ENCODE peak calls at places on chromosome 21, in six cellular contexts. One of them, this sample, is unnamed.

GRCh38 chr21:46118871-46119564 is 21.1 kb downstream of the COL6A2 start:
- DNase-seq in H9: peak
- DNase-seq in omental fat pad: peak
- DNase-seq in heart right ventricle: peak
- DNase-seq in GM12864: no peak
- DNase-seq in MM.1S: no peak
- DNase-seq in this sample: peak

GRCh38 chr21:29187939-29188338 is 57.5 kb downstream of the MAP3K7CL start:
- DNase-seq in H9: no peak
- DNase-seq in heart right ventricle: no peak
- DNase-seq in GM12864: no peak
- DNase-seq in omental fat pad: no peak
- DNase-seq in MM.1S: no peak
- DNase-seq in this sample: no peak

GRCh38 chr21:41258617-41259016 is 58.0 kb upstream of the FAM3B start:
- DNase-seq in MM.1S: no peak
- DNase-seq in heart right ventricle: no peak
- DNase-seq in H9: no peak
- DNase-seq in GM12864: no peak
- DNase-seq in omental fat pad: no peak
- DNase-seq in this sample: no peak

GRCh38 chr21:32499249-32500055 is 85.9 kb downstream of the TCP10L start:
- DNase-seq in omental fat pad: no peak
- DNase-seq in GM12864: no peak
- DNase-seq in H9: no peak
- DNase-seq in heart right ventricle: peak
- DNase-seq in MM.1S: no peak
- DNase-seq in this sample: no peak

GRCh38 chr21:23152130-23152529 is 2153.9 kb downstream of the NCAM2 start:
- DNase-seq in omental fat pad: no peak
- DNase-seq in GM12864: no peak
- DNase-seq in heart right ventricle: no peak
- DNase-seq in H9: no peak
- DNase-seq in MM.1S: no peak
- DNase-seq in this sample: no peak

GRCh38 chr21:15850645-15851044 is 120.9 kb downstream of the USP25 start:
- DNase-seq in H9: no peak
- DNase-seq in heart right ventricle: no peak
- DNase-seq in omental fat pad: no peak
- DNase-seq in MM.1S: no peak
- DNase-seq in GM12864: no peak
- DNase-seq in this sample: no peak

GRCh38 chr21:14684071-14684470 is 138.0 kb upstream of the SAMSN1 start:
- DNase-seq in GM12864: no peak
- DNase-seq in heart right ventricle: no peak
- DNase-seq in H9: no peak
- DNase-seq in MM.1S: no peak
- DNase-seq in omental fat pad: no peak
- DNase-seq in this sample: no peak

GRCh38 chr21:25369524-25370300 is 237.6 kb downstream of the MRPL39 start:
- DNase-seq in MM.1S: no peak
- DNase-seq in GM12864: no peak
- DNase-seq in heart right ventricle: no peak
- DNase-seq in H9: no peak
- DNase-seq in omental fat pad: no peak
- DNase-seq in this sample: no peak

GRCh38 chr21:31476551-31477120 is 132.6 kb upstream of the TIAM1 start:
- DNase-seq in omental fat pad: no peak
- DNase-seq in heart right ventricle: no peak
- DNase-seq in MM.1S: no peak
- DNase-seq in GM12864: no peak
- DNase-seq in H9: no peak
- DNase-seq in this sample: no peak

GRCh38 chr21:20971296-20971921 is 26.8 kb upstream of the NCAM2 start:
- DNase-seq in H9: peak
- DNase-seq in MM.1S: peak
- DNase-seq in heart right ventricle: no peak
- DNase-seq in GM12864: no peak
- DNase-seq in omental fat pad: no peak
- DNase-seq in this sample: no peak

GRCh38 chr21:35084869-35085268 is 35.8 kb upstream of the RUNX1 start:
- DNase-seq in MM.1S: no peak
- DNase-seq in H9: no peak
- DNase-seq in GM12864: no peak
- DNase-seq in omental fat pad: no peak
- DNase-seq in heart right ventricle: no peak
- DNase-seq in this sample: no peak

GRCh38 chr21:26125433-26126167 is 45.0 kb downstream of the APP start:
- DNase-seq in GM12864: no peak
- DNase-seq in omental fat pad: no peak
- DNase-seq in heart right ventricle: no peak
- DNase-seq in H9: no peak
- DNase-seq in MM.1S: no peak
- DNase-seq in this sample: no peak

GRCh38 chr21:34037446-34037845 is 35.9 kb upstream of the MRPS6 start:
- DNase-seq in GM12864: no peak
- DNase-seq in H9: no peak
- DNase-seq in heart right ventricle: no peak
- DNase-seq in MM.1S: no peak
- DNase-seq in omental fat pad: no peak
- DNase-seq in this sample: no peak

GRCh38 chr21:34037009-34037408 is 36.4 kb upstream of the MRPS6 start:
- DNase-seq in omental fat pad: no peak
- DNase-seq in heart right ventricle: no peak
- DNase-seq in MM.1S: no peak
- DNase-seq in H9: no peak
- DNase-seq in GM12864: no peak
- DNase-seq in this sample: no peak

GRCh38 chr21:34035619-34036354 is 37.6 kb upstream of the MRPS6 start:
- DNase-seq in H9: no peak
- DNase-seq in GM12864: no peak
- DNase-seq in MM.1S: no peak
- DNase-seq in heart right ventricle: no peak
- DNase-seq in omental fat pad: no peak
- DNase-seq in this sample: no peak

GRCh38 chr21:34031835-34032370 is 41.5 kb upstream of the MRPS6 start:
- DNase-seq in H9: no peak
- DNase-seq in heart right ventricle: no peak
- DNase-seq in GM12864: no peak
- DNase-seq in MM.1S: peak
- DNase-seq in omental fat pad: no peak
- DNase-seq in this sample: no peak

DNA sequence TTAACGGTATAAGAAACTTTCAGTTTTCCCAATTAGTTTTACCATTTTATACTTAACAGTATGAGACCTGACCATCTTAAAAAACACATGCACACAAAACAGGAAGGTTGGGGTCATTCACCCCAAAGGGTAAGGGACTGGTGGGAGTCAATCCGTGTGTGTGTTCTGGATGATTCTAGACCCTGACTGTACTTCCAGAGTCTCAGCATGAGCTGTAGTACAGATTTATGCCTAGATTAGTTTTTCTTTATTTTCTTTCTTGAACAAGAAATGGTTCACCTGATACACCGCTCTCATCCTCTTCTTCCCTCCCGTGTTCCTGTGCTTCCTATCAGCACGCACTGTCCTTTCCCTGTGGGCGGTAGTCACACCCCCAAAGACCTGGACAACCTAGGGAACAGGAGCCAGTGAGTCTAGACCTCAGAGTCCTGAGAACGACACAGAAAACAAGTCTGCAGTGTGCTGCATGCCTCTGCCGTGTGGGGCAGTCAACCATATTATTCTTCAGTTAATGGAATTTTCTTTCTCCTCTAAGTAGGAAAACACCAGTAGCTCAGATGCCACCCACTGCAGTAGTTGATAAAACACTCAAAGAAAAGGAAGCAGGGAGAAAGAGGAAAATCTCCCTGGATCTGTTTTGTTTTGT is 38.9 kb upstream of the MRPS6 start:
- DNase-seq in GM12864: no peak
- DNase-seq in omental fat pad: no peak
- DNase-seq in heart right ventricle: no peak
- DNase-seq in H9: no peak
- DNase-seq in MM.1S: no peak
- DNase-seq in this sample: no peak
- TF ChIP-seq CTCF in GM12864: peak
- TF ChIP-seq CTCF in omental fat pad: no peak
- TF ChIP-seq CTCF in heart right ventricle: no peak
- TF ChIP-seq CTCF in H9: no peak
- TF ChIP-seq CTCF in MM.1S: no peak
- TF ChIP-seq CTCF in this sample: peak

GRCh38 chr21:44817914-44818635 is at the start of gene SUMO3:
- DNase-seq in heart right ventricle: peak
- DNase-seq in omental fat pad: peak
- DNase-seq in GM12864: peak
- DNase-seq in MM.1S: peak
- DNase-seq in H9: peak
- DNase-seq in this sample: peak
- TF ChIP-seq CTCF in heart right ventricle: peak
- TF ChIP-seq CTCF in omental fat pad: no peak
- TF ChIP-seq CTCF in GM12864: no peak
- TF ChIP-seq CTCF in MM.1S: peak
- TF ChIP-seq CTCF in H9: no peak
- TF ChIP-seq CTCF in this sample: no peak

GRCh38 chr21:38505654-38506523 is 7.6 kb upstream of the ERG start:
- DNase-seq in heart right ventricle: peak
- DNase-seq in MM.1S: peak
- DNase-seq in H9: peak
- DNase-seq in GM12864: no peak
- DNase-seq in omental fat pad: no peak
- DNase-seq in this sample: no peak
- TF ChIP-seq CTCF in heart right ventricle: peak
- TF ChIP-seq CTCF in MM.1S: peak
- TF ChIP-seq CTCF in H9: peak
- TF ChIP-seq CTCF in GM12864: peak
- TF ChIP-seq CTCF in omental fat pad: no peak
- TF ChIP-seq CTCF in this sample: peak

GRCh38 chr21:38843379-38843778 is 37.6 kb downstream of the ETS2 start:
- DNase-seq in H9: no peak
- DNase-seq in MM.1S: no peak
- DNase-seq in omental fat pad: no peak
- DNase-seq in GM12864: no peak
- DNase-seq in heart right ventricle: no peak
- DNase-seq in this sample: no peak

GRCh38 chr21:38839683-38840286 is 34.1 kb downstream of the ETS2 start:
- DNase-seq in omental fat pad: no peak
- DNase-seq in heart right ventricle: no peak
- DNase-seq in H9: no peak
- DNase-seq in GM12864: no peak
- DNase-seq in MM.1S: no peak
- DNase-seq in this sample: peak

GRCh38 chr21:38839370-38839681 is 33.6 kb downstream of the ETS2 start:
- DNase-seq in H9: no peak
- DNase-seq in GM12864: no peak
- DNase-seq in omental fat pad: no peak
- DNase-seq in MM.1S: no peak
- DNase-seq in heart right ventricle: no peak
- DNase-seq in this sample: no peak

GRCh38 chr21:38840456-38841129 is 34.9 kb downstream of the ETS2 start:
- DNase-seq in omental fat pad: no peak
- DNase-seq in MM.1S: no peak
- DNase-seq in H9: no peak
- DNase-seq in GM12864: no peak
- DNase-seq in heart right ventricle: peak
- DNase-seq in this sample: peak

GRCh38 chr21:38841472-38841871 is 35.7 kb downstream of the ETS2 start:
- DNase-seq in omental fat pad: no peak
- DNase-seq in GM12864: no peak
- DNase-seq in H9: no peak
- DNase-seq in heart right ventricle: no peak
- DNase-seq in MM.1S: no peak
- DNase-seq in this sample: no peak
- TF ChIP-seq CTCF in omental fat pad: no peak
- TF ChIP-seq CTCF in GM12864: no peak
- TF ChIP-seq CTCF in H9: no peak
- TF ChIP-seq CTCF in heart right ventricle: no peak
- TF ChIP-seq CTCF in MM.1S: no peak
- TF ChIP-seq CTCF in this sample: no peak

DNA sequence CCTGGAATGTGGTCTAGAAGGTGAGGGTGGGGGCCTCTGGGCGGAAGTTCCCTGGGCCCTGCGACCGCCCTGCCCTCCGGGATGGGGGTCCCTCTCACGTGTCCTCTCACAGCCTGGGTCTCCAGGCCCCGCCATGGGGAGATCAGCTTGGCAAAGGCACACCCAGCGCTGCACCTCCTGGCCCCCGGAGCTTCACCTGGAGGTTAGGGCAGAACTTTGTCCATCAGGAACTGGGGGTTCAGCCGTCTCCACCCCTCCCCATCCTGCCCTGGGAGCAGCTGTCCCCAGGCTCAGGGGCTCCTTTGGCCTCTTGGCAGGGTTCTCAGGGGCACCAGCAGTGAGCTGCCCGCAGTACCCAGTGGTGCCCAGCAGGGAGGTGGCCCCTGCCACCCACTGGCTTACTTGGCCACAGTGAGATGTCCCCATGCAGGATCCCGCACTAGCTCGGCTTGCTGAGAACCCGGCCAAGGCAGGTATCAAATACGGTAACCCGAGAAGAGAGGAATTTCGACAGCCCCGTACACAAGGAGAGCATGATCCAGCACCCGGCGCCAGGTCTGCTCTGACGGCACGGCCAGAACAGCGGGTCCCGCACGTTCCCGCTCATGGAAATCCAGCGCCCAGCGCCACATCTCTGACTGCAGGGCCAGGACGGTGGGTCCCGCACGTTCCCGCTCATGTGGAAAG is 36.7 kb downstream of the RRP1 start:
- DNase-seq in omental fat pad: no peak
- DNase-seq in GM12864: no peak
- DNase-seq in heart right ventricle: no peak
- DNase-seq in H9: peak
- DNase-seq in MM.1S: no peak
- DNase-seq in this sample: no peak
- TF ChIP-seq CTCF in omental fat pad: no peak
- TF ChIP-seq CTCF in GM12864: peak
- TF ChIP-seq CTCF in heart right ventricle: no peak
- TF ChIP-seq CTCF in H9: peak
- TF ChIP-seq CTCF in MM.1S: no peak
- TF ChIP-seq CTCF in this sample: peak

This sample was measured in type B pancreatic cell.